ENCODE peak calls at places on chromosomes 3 and 15, in four cellular contexts. One of them, this sample, is unnamed.

GRCh38 chr3:63349583-63350177 is 71.6 kb downstream of the SYNPR start:
- DNase-seq in thoracic aorta: no peak
- DNase-seq in keratinocyte: peak
- DNase-seq in body of pancreas: peak
- DNase-seq in this sample: peak

GRCh38 chr3:51953445-51953844 is 1.7 kb upstream of the GPR62 start:
- DNase-seq in thoracic aorta: no peak
- DNase-seq in keratinocyte: no peak
- DNase-seq in body of pancreas: no peak
- DNase-seq in this sample: peak

GRCh38 chr3:150223090-150223489 is 185.0 kb upstream of the TSC22D2 start:
- DNase-seq in thoracic aorta: no peak
- DNase-seq in keratinocyte: no peak
- DNase-seq in body of pancreas: no peak
- DNase-seq in this sample: no peak

GRCh38 chr15:41881925-41882688 is 11.7 kb downstream of the SPTBN5 start:
- DNase-seq in thoracic aorta: no peak
- DNase-seq in keratinocyte: no peak
- DNase-seq in body of pancreas: peak
- DNase-seq in this sample: no peak

GRCh38 chr3:172127141-172127540 is 87.8 kb downstream of the FNDC3B start:
- DNase-seq in thoracic aorta: no peak
- DNase-seq in keratinocyte: no peak
- DNase-seq in body of pancreas: no peak
- DNase-seq in this sample: no peak

GRCh38 chr3:141401584-141402475 is 33.5 kb downstream of the ZBTB38 start:
- DNase-seq in thoracic aorta: no peak
- DNase-seq in keratinocyte: no peak
- DNase-seq in body of pancreas: peak
- DNase-seq in this sample: no peak

GRCh38 chr15:65960586-65960985 is 91.3 kb downstream of the RAB11A start:
- DNase-seq in thoracic aorta: no peak
- DNase-seq in keratinocyte: no peak
- DNase-seq in body of pancreas: no peak
- DNase-seq in this sample: no peak

GRCh38 chr3:49454457-49454856 is 15.6 kb upstream of the DAG1 start:
- DNase-seq in thoracic aorta: no peak
- DNase-seq in keratinocyte: no peak
- DNase-seq in body of pancreas: peak
- DNase-seq in this sample: peak

GRCh38 chr3:122955916-122956684 is 71.5 kb downstream of the SEMA5B start:
- DNase-seq in thoracic aorta: no peak
- DNase-seq in keratinocyte: no peak
- DNase-seq in body of pancreas: no peak
- DNase-seq in this sample: no peak

GRCh38 chr15:64640146-64640868 is 135.1 kb downstream of the RBPMS2 start:
- DNase-seq in thoracic aorta: no peak
- DNase-seq in keratinocyte: no peak
- DNase-seq in body of pancreas: no peak
- DNase-seq in this sample: no peak

GRCh38 chr3:28240440-28240839 is 979 bp upstream of the CMC1 start:
- DNase-seq in thoracic aorta: no peak
- DNase-seq in keratinocyte: no peak
- DNase-seq in body of pancreas: no peak
- DNase-seq in this sample: no peak

GRCh38 chr15:87547470-87548181 is 708.9 kb downstream of the NTRK3 start:
- DNase-seq in thoracic aorta: no peak
- DNase-seq in keratinocyte: no peak
- DNase-seq in body of pancreas: no peak
- DNase-seq in this sample: no peak

GRCh38 chr15:94524565-94524964 is 293.2 kb downstream of the MCTP2 start:
- DNase-seq in thoracic aorta: no peak
- DNase-seq in keratinocyte: peak
- DNase-seq in body of pancreas: no peak
- DNase-seq in this sample: peak

GRCh38 chr15:25641762-25642161 is 202.9 kb upstream of the UBE3A start:
- DNase-seq in thoracic aorta: no peak
- DNase-seq in keratinocyte: no peak
- DNase-seq in body of pancreas: no peak
- DNase-seq in this sample: no peak

GRCh38 chr15:38843736-38844590 is 279.3 kb upstream of the RASGRP1 start:
- DNase-seq in thoracic aorta: no peak
- DNase-seq in keratinocyte: no peak
- DNase-seq in body of pancreas: no peak
- DNase-seq in this sample: peak

GRCh38 chr3:163058190-163058854 is 1561.7 kb downstream of the OTOL1 start:
- DNase-seq in thoracic aorta: no peak
- DNase-seq in keratinocyte: no peak
- DNase-seq in body of pancreas: no peak
- DNase-seq in this sample: no peak

GRCh38 chr3:177300842-177301241 is 103.6 kb upstream of the TBL1XR1 start:
- DNase-seq in thoracic aorta: no peak
- DNase-seq in keratinocyte: no peak
- DNase-seq in body of pancreas: no peak
- DNase-seq in this sample: no peak

GRCh38 chr3:165817160-165817709 is 20.0 kb downstream of the BCHE start:
- DNase-seq in thoracic aorta: no peak
- DNase-seq in keratinocyte: no peak
- DNase-seq in body of pancreas: no peak
- DNase-seq in this sample: no peak

GRCh38 chr15:89457086-89457485 is 39.3 kb downstream of the RHCG start:
- DNase-seq in thoracic aorta: no peak
- DNase-seq in keratinocyte: no peak
- DNase-seq in body of pancreas: no peak
- DNase-seq in this sample: no peak

DNA sequence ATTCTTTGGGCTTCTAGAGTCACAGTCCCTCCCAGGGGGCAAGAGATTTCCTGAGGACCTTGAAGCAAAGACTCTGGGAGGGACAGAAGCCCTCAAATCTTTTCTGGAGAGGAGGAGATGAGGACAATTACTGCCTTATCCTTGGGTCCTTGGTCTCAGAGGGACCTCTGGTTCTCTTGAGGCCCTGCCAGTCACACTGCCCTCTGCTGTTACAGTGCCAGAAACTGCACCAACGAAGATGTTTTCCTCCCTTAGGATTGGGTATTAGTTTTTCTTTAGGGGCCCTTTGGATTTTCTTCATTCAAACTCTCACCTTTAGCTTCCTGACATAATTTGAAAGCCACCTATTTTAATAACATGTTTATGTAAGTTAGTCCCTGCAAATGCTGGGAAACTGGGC is 58.2 kb upstream of the SCN5A start:
- DNase-seq in thoracic aorta: no peak
- DNase-seq in keratinocyte: no peak
- DNase-seq in body of pancreas: no peak
- DNase-seq in this sample: peak
- TF ChIP-seq CTCF in thoracic aorta: no peak
- TF ChIP-seq CTCF in keratinocyte: peak
- TF ChIP-seq CTCF in body of pancreas: no peak
- TF ChIP-seq CTCF in this sample: peak

DNA sequence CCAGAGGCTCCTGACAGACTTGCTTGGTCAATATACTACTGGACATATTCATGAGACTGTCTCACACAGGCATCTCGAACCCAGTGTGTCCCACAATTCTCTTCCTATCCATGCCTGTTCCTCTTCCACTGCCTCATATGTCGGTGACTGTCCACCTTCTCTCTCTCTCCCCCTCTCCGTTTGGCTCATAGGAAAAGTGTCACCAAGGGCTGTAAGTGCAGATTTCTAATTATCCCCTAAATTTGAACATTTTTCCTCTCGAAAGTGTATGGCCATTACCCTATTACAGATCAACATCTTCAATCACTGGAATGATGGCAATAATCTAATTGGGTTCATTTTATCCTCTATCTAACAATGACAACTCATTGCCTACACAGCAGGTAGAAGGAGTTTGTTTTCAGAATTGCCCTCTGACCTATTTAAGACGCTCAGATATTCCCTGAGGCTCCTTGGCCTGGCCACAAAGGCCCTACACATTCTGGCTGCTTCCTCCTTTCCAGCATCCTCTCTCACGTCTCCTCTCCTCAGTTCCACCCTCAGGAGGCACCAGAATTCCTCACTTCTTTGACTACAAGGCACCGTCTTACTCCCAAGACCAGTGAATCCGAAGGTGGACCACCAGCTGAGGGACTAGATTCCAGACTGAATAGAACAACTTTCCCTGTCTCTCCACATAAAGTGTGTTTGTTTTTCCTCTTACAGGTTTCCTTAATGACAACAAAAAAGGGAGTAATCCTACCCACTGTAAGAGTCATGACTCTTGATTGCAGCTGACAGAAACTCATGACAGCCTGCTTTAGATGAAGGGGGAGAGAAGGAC is 22.2 kb upstream of the MUC20 start:
- DNase-seq in thoracic aorta: no peak
- DNase-seq in keratinocyte: no peak
- DNase-seq in body of pancreas: no peak
- DNase-seq in this sample: no peak
- H3K4me3 ChIP-seq in thoracic aorta: no peak
- H3K4me3 ChIP-seq in keratinocyte: no peak
- H3K4me3 ChIP-seq in body of pancreas: no peak
- H3K4me3 ChIP-seq in this sample: no peak

GRCh38 chr15:81033508-81033907 is 32.8 kb downstream of the TLNRD1 start:
- DNase-seq in thoracic aorta: no peak
- DNase-seq in keratinocyte: no peak
- DNase-seq in body of pancreas: no peak
- DNase-seq in this sample: no peak

GRCh38 chr15:81037952-81038743 is 37.4 kb downstream of the TLNRD1 start:
- DNase-seq in thoracic aorta: no peak
- DNase-seq in keratinocyte: no peak
- DNase-seq in body of pancreas: no peak
- DNase-seq in this sample: no peak

GRCh38 chr15:81043568-81044301 is 43.0 kb downstream of the TLNRD1 start:
- DNase-seq in thoracic aorta: no peak
- DNase-seq in keratinocyte: no peak
- DNase-seq in body of pancreas: no peak
- DNase-seq in this sample: no peak

GRCh38 chr15:81040757-81041156 is 40.0 kb downstream of the TLNRD1 start:
- DNase-seq in thoracic aorta: no peak
- DNase-seq in keratinocyte: no peak
- DNase-seq in body of pancreas: no peak
- DNase-seq in this sample: no peak

DNA sequence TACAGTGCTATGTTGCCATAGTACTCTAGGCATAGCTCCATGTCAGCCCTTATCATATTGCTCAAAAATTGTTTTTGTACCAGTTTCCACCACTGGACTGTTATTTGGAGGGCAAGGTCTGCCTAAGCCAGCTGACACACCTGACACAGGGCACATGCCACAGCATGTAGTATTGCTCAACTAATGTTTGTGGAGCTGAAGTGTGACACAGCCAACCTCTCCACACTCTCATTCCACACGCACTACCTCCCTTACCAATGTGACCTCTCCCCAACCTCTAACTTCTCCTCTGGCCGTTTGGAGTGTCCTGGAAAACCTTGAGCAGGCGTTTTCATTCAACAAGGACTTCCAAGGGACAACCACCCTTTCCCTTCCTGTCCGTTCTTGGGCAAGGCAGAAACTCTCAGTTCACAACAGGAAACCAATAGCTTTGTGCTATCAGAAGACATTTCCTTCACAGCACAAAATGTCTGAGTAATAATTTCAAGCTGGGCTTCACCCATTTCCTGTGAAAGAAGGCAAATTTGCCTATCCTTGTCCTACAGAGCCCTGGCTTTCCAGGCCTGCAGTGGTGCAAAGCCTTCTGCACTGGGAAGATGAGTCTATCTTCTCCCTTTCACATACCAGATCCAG is 38.4 kb downstream of the TLNRD1 start:
- DNase-seq in thoracic aorta: no peak
- DNase-seq in keratinocyte: peak
- DNase-seq in body of pancreas: peak
- DNase-seq in this sample: peak
- TF ChIP-seq CTCF in thoracic aorta: no peak
- TF ChIP-seq CTCF in keratinocyte: no peak
- TF ChIP-seq CTCF in body of pancreas: peak
- TF ChIP-seq CTCF in this sample: no peak

GRCh38 chr15:99568548-99569352 is 3.0 kb downstream of the MEF2A start:
- DNase-seq in thoracic aorta: no peak
- DNase-seq in keratinocyte: no peak
- DNase-seq in body of pancreas: no peak
- DNase-seq in this sample: no peak
- H3K4me3 ChIP-seq in thoracic aorta: peak
- H3K4me3 ChIP-seq in keratinocyte: peak
- H3K4me3 ChIP-seq in body of pancreas: no peak
- H3K4me3 ChIP-seq in this sample: no peak

GRCh38 chr3:46442591-46443530 is 21.8 kb downstream of the LTF start:
- DNase-seq in thoracic aorta: no peak
- DNase-seq in keratinocyte: peak
- DNase-seq in body of pancreas: peak
- DNase-seq in this sample: no peak
- TF ChIP-seq CTCF in thoracic aorta: no peak
- TF ChIP-seq CTCF in keratinocyte: peak
- TF ChIP-seq CTCF in body of pancreas: no peak
- TF ChIP-seq CTCF in this sample: no peak

GRCh38 chr3:58994746-58995330 is 55.0 kb downstream of the CFAP20DC start:
- DNase-seq in thoracic aorta: no peak
- DNase-seq in keratinocyte: peak
- DNase-seq in body of pancreas: peak
- DNase-seq in this sample: peak
- H3K4me3 ChIP-seq in thoracic aorta: no peak
- H3K4me3 ChIP-seq in keratinocyte: no peak
- H3K4me3 ChIP-seq in body of pancreas: no peak
- H3K4me3 ChIP-seq in this sample: no peak

DNA sequence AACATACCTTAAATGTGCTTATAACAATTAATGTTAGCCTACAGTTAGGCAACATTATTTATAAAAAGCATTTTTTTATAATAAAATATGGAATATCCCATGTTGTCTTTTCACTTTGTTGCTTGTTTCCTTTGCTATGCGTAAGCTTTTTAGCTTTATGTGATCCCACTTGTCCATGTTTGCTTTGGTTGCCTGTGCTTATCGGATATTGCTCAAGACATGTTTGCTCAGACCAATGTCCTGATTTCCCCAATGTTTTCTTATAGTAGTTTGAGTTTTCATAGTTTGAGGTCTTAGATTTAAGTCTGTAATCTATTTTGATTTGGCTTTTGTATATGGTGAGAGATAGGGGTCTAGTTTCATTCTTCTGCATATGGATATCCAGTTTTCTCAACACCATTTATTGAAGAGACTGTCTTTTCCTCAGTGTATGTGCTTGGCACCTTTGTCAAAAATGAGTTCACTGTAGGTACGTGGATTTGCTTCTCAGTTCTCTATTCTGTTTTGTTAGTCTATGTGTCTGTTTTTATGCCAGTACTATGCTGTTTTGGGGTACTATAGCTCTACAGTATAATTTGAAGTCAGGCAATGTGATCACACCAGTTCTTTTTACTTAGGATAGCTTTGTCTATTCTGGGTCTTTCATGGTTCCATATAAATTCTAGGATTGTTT is 592.7 kb upstream of the SEMA6D start:
- DNase-seq in thoracic aorta: no peak
- DNase-seq in keratinocyte: no peak
- DNase-seq in body of pancreas: no peak
- DNase-seq in this sample: no peak
- TF ChIP-seq CTCF in thoracic aorta: no peak
- TF ChIP-seq CTCF in keratinocyte: no peak
- TF ChIP-seq CTCF in body of pancreas: no peak
- TF ChIP-seq CTCF in this sample: no peak

This sample was measured in epithelial cell of esophagus.